ENCODE peak calls at places on chromosomes 16 and 17, in seven cellular contexts. T, Q, F, P, L, M and I are unnamed samples.

GRCh38 chr17:1649844-1650409 is at the start of gene RILP:
- DNase-seq in T (no peak), Q (peak), F (peak), P (peak), L (peak), M (no peak), I (no peak)

GRCh38 chr17:1304962-1305361 is 25.5 kb downstream of the TRARG1 start:
- DNase-seq in T (no peak), Q (no peak), F (no peak), P (no peak), L (no peak), M (no peak), I (no peak)

GRCh38 chr16:11835891-11836652 is 15.3 kb downstream of the RSL1D1 start:
- DNase-seq in T (peak), Q (no peak), F (no peak), P (no peak), L (no peak), M (peak), I (no peak)

GRCh38 chr17:81576621-81577277 is 24.6 kb upstream of the FAAP100 start:
- DNase-seq in T (peak), Q (peak), F (no peak), P (no peak), L (no peak), M (no peak), I (no peak)

GRCh38 chr17:77829871-77830799 is 128.4 kb upstream of the TNRC6C start:
- DNase-seq in T (no peak), Q (peak), F (no peak), P (peak), L (peak), M (no peak), I (no peak)

GRCh38 chr17:80559688-80560290 is 15.2 kb downstream of the RPTOR start:
- DNase-seq in T (peak), Q (no peak), F (no peak), P (no peak), L (no peak), M (no peak), I (peak)

GRCh38 chr16:26680671-26681070 is 386.1 kb upstream of the C16orf82 start:
- DNase-seq in T (no peak), Q (no peak), F (no peak), P (no peak), L (no peak), M (no peak), I (no peak)

GRCh38 chr17:193841-194806 is 12.7 kb upstream of the DOC2B start:
- DNase-seq in T (no peak), Q (no peak), F (no peak), P (no peak), L (no peak), M (no peak), I (no peak)

GRCh38 chr16:82643936-82644630 is 17.3 kb downstream of the CDH13 start:
- DNase-seq in T (no peak), Q (no peak), F (peak), P (no peak), L (no peak), M (no peak), I (no peak)

GRCh38 chr17:17926840-17927449 is 45.3 kb downstream of the TOM1L2 start:
- DNase-seq in T (no peak), Q (no peak), F (no peak), P (no peak), L (no peak), M (no peak), I (no peak)

GRCh38 chr16:86121611-86122010 is 222.6 kb downstream of the IRF8 start:
- DNase-seq in T (no peak), Q (no peak), F (no peak), P (no peak), L (no peak), M (no peak), I (no peak)

GRCh38 chr17:57553991-57554825 is 190.9 kb downstream of the CCDC182 start:
- DNase-seq in T (no peak), Q (no peak), F (peak), P (no peak), L (peak), M (no peak), I (no peak)

GRCh38 chr17:58337600-58338453 is 9.2 kb upstream of the TSPOAP1 start:
- DNase-seq in T (peak), Q (no peak), F (peak), P (peak), L (peak), M (peak), I (peak)

GRCh38 chr16:73057369-73058210 is 9.7 kb upstream of the ZFHX3 start:
- DNase-seq in T (no peak), Q (peak), F (peak), P (peak), L (no peak), M (no peak), I (no peak)

GRCh38 chr16:67006930-67007658 is 18.7 kb downstream of the CES4A start:
- DNase-seq in T (no peak), Q (no peak), F (no peak), P (no peak), L (no peak), M (no peak), I (no peak)

GRCh38 chr17:79832211-79833109 is 6.8 kb downstream of the CBX4 start:
- DNase-seq in T (no peak), Q (no peak), F (peak), P (peak), L (no peak), M (no peak), I (no peak)

GRCh38 chr17:70271672-70272071 is 102.3 kb downstream of the KCNJ2 start:
- DNase-seq in T (no peak), Q (peak), F (no peak), P (no peak), L (no peak), M (no peak), I (no peak)

GRCh38 chr17:81898029-81898866 is 3.8 kb upstream of the NPB start:
- DNase-seq in T (peak), Q (no peak), F (no peak), P (no peak), L (no peak), M (no peak), I (peak)

GRCh38 chr16:54447606-54448440 is 161.2 kb upstream of the IRX3 start:
- DNase-seq in T (peak), Q (peak), F (no peak), P (no peak), L (peak), M (peak), I (peak)

GRCh38 chr16:53726625-53727024 is 22.7 kb downstream of the FTO start:
- DNase-seq in T (peak), Q (peak), F (no peak), P (no peak), L (no peak), M (no peak), I (no peak)

GRCh38 chr17:44012874-44013273 is 1.9 kb downstream of the TMEM101 start:
- DNase-seq in T (no peak), Q (no peak), F (no peak), P (no peak), L (no peak), M (no peak), I (no peak)

GRCh38 chr17:14864127-14864526 is 401.0 kb downstream of the PMP22 start:
- DNase-seq in T (no peak), Q (no peak), F (no peak), P (no peak), L (no peak), M (no peak), I (no peak)

GRCh38 chr17:17398928-17399926 is 77.6 kb upstream of the MED9 start:
- DNase-seq in T (no peak), Q (no peak), F (no peak), P (no peak), L (no peak), M (no peak), I (no peak)

GRCh38 chr17:63843387-63844292 is 1.2 kb upstream of the SMARCD2 start:
- DNase-seq in T (no peak), Q (peak), F (no peak), P (peak), L (peak), M (no peak), I (no peak)

GRCh38 chr17:63842173-63842539 is 329 bp downstream of the SMARCD2 start:
- DNase-seq in T (no peak), Q (no peak), F (peak), P (peak), L (no peak), M (no peak), I (no peak)

GRCh38 chr17:63844293-63844672 is 1.8 kb upstream of the SMARCD2 start:
- DNase-seq in T (no peak), Q (no peak), F (no peak), P (no peak), L (no peak), M (no peak), I (no peak)

GRCh38 chr17:63841350-63842172 is 924 bp downstream of the SMARCD2 start:
- DNase-seq in T (peak), Q (peak), F (peak), P (peak), L (peak), M (no peak), I (no peak)

GRCh38 chr17:63842540-63843386 is at the start of gene SMARCD2:
- DNase-seq in T (peak), Q (peak), F (peak), P (peak), L (peak), M (peak), I (peak)
- TF ChIP-seq CTCF in T (no peak), Q (no peak), F (no peak), P (no peak), L (no peak), M (no peak), I (no peak)

GRCh38 chr17:4955091-4955490 is 4.2 kb downstream of the ENO3 start:
- DNase-seq in T (no peak), Q (no peak), F (no peak), P (no peak), L (no peak), M (no peak), I (no peak)

GRCh38 chr17:4953461-4953961 is 2.6 kb downstream of the ENO3 start:
- DNase-seq in T (peak), Q (no peak), F (no peak), P (no peak), L (no peak), M (no peak), I (no peak)

GRCh38 chr17:4959261-4959965 is 8.2 kb downstream of the SPAG7 start:
- DNase-seq in T (no peak), Q (no peak), F (no peak), P (no peak), L (no peak), M (no peak), I (no peak)

GRCh38 chr17:4958102-4958501 is 7.2 kb downstream of the ENO3 start:
- DNase-seq in T (no peak), Q (no peak), F (no peak), P (no peak), L (no peak), M (no peak), I (no peak)

GRCh38 chr17:4956493-4957061 is 5.7 kb downstream of the ENO3 start:
- DNase-seq in T (no peak), Q (no peak), F (peak), P (no peak), L (no peak), M (no peak), I (no peak)
- TF ChIP-seq CTCF in T (peak), Q (no peak), F (peak), P (peak), L (no peak), M (peak), I (no peak)

GRCh38 chr17:6276711-6277110 is 158.2 kb downstream of the AIPL1 start:
- DNase-seq in T (no peak), Q (no peak), F (no peak), P (no peak), L (no peak), M (no peak), I (no peak)
- TF ChIP-seq CTCF in T (no peak), Q (no peak), F (no peak), P (peak), L (no peak), M (no peak), I (no peak)

DNA sequence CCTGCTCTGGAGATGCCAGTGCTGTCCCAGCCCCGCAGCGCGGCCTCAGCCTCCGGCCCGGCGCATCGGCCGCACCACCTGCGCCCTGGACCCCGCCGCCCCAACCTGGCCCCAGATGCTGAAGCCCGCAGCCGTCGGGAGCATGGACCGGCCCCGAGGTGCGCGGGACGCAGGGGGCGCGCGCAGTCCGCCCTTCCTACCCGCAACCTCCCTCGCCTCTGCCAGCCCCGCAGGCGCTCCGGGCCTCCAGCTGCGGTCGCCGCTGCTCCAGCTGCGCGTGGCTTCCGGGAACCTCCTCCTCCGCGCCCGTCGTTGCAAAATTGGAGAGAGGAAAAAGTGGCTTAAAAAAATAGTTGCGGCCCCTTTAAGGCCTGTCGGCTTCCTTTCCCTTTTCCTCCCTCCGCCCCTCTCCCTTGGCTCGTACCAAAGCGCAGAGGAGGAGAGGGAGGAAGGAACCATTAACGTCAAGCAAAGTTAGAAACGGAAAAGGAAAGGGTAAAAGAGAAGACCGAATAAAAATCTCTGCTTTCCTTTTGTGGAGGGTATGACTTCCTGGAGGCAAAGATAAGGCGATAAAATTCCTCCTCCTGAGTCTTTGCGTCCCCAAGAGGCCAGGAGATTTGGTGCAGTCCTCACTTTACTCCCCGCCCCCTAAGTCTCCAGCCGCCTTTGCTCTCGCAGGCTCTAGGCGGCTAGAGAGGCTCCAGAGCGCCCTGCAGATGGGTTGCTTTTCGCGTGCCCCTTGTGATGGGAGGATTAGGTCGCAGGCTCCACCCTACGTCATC is at the start of gene CDIPT:
- DNase-seq in T (peak), Q (peak), F (peak), P (peak), L (peak), M (peak), I (peak)
- TF ChIP-seq CTCF in T (peak), Q (peak), F (no peak), P (peak), L (peak), M (peak), I (peak)

DNA sequence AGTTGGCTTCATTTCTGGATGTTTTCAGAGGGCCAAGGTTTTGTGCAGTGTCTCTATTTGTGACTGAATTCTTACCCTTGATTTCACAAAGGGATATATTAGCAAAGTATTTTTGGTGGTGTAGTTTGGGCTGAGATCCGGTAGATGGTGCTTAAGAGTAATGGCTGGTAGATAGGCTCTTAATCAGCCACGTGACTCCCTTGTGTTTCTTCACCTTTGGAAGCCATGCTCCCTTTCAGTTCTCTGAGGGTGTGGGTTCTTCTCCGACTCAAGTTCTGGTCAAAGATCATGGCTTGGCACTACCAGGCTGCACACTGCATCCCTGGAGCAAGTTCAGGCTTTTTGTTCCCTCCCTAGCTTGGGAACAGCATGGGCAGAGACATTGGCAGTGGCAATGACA is 887.3 kb downstream of the CDH8 start:
- DNase-seq in T (no peak), Q (no peak), F (no peak), P (no peak), L (no peak), M (no peak), I (no peak)
- TF ChIP-seq CTCF in T (no peak), Q (no peak), F (no peak), P (no peak), L (no peak), M (no peak), I (no peak)

GRCh38 chr16:4538386-4539235 is at the start of gene CDIP1:
- DNase-seq in T (peak), Q (peak), F (peak), P (peak), L (peak), M (peak), I (peak)
- TF ChIP-seq CTCF in T (no peak), Q (peak), F (no peak), P (peak), L (no peak), M (no peak), I (no peak)

GRCh38 chr17:5291683-5292082 is 9.6 kb downstream of the RABEP1 start:
- DNase-seq in T (no peak), Q (no peak), F (no peak), P (no peak), L (no peak), M (no peak), I (no peak)

GRCh38 chr17:5299383-5299782 is 17.3 kb downstream of the RABEP1 start:
- DNase-seq in T (no peak), Q (no peak), F (no peak), P (no peak), L (no peak), M (no peak), I (no peak)

GRCh38 chr17:5297245-5297644 is 15.2 kb downstream of the RABEP1 start:
- DNase-seq in T (no peak), Q (peak), F (no peak), P (no peak), L (no peak), M (no peak), I (no peak)
- TF ChIP-seq CTCF in T (no peak), Q (peak), F (no peak), P (no peak), L (no peak), M (no peak), I (no peak)

GRCh38 chr17:36534117-36534880 is at the start of gene MYO19:
- DNase-seq in T (peak), Q (peak), F (peak), P (peak), L (peak), M (no peak), I (no peak)

GRCh38 chr17:36529121-36529520 is 5.5 kb downstream of the MYO19 start:
- DNase-seq in T (peak), Q (peak), F (no peak), P (no peak), L (no peak), M (no peak), I (no peak)

GRCh38 chr17:36534881-36535668 is at the start of gene PIGW:
- DNase-seq in T (peak), Q (peak), F (peak), P (peak), L (peak), M (no peak), I (no peak)

GRCh38 chr17:36535669-36536081 is 888 bp downstream of the PIGW start:
- DNase-seq in T (no peak), Q (no peak), F (no peak), P (no peak), L (no peak), M (no peak), I (no peak)

DNA sequence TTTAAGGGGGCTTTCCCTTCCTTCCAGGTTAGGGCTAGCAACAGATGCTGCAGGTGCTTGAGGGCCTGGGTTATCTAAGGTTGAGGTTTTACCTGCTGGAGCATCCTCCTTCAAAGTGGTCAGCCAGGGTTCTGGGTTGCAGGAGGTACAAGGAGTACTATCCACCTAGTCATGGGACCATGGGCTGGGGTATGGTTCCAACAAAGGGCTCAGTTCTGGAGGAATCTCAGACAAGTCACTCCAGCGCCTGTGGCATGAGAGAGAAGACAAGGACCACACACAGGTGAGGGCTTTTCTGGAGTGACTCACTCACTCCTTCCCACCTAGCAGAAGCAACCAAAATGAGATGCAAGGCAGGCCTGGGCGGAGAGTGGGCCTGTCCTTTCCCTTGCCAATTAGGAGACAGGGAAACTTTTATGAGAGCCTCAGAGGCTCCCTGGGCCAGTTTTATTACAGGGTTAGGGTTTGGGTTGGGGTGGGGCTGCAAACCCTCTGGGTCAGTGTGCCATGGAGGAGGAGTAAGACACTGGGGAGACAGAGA is 2.2 kb downstream of the MYO19 start:
- DNase-seq in T (no peak), Q (peak), F (no peak), P (no peak), L (no peak), M (no peak), I (no peak)
- TF ChIP-seq CTCF in T (no peak), Q (no peak), F (no peak), P (no peak), L (no peak), M (no peak), I (no peak)

DNA sequence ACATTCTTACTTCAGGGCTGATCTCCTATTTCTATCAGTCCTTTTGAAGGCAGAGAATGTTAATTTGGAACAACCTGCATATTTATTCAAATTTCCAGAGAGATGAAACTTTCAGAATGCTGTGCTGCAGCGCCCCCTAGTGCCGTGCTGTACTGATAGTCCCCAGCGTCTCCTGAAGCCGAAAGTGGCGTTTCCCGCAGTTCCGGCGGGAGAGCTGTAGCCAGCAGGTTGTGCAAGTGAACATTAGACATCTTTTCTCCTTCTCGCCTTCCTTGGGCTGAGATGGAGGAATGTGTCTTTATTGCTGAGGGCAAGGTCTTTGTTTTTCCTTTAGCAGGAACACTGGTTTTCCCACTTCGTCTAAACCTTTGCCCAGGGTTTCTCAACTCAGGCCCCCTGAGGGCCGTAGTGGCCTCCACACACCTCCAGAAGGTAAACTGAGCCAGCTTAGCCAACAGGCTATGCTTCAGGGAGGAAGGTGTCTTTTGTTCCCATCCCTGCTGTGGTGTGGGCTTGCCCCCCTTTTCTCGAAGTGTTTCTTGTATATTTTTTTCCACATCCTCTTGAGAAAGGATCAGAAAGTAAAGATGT is 26.4 kb downstream of the USP10 start:
- DNase-seq in T (peak), Q (peak), F (peak), P (peak), L (peak), M (peak), I (no peak)
- TF ChIP-seq CTCF in T (peak), Q (peak), F (peak), P (peak), L (peak), M (peak), I (peak)